ENCODE peak calls at places on chromosomes 4 and X, in seven cellular contexts. C is GM12892, L is K562, W is SK-N-SH, G is H1, H is HepG2, E is GM12878. M is an unnamed sample.
A peak's percentile ranks its signal among the peaks of the same experiment; 100 is the strongest.

GRCh38 chr4:113355550-113356371 is 306.3 kb downstream of the ANK2 start:
- DNase-seq in C (peak; percentile 16), L (no peak), W (no peak), G (no peak), H (no peak), E (peak; percentile 98), M (peak; percentile 17)

GRCh38 chr4:126265880-126266279 is 951.1 kb downstream of the FAT4 start:
- DNase-seq in C (no peak), L (no peak), W (no peak), G (no peak), H (no peak), E (no peak), M (no peak)

GRCh38 chrX:111854778-111855490 is 21.0 kb upstream of the TRPC5OS start:
- DNase-seq in C (no peak), L (peak; percentile 9), W (peak; percentile 4), G (no peak), H (no peak), E (no peak), M (no peak)

GRCh38 chr4:84091266-84091665 is 407.8 kb downstream of the NKX6-1 start:
- DNase-seq in C (no peak), L (no peak), W (no peak), G (no peak), H (no peak), E (no peak), M (no peak)

GRCh38 chr4:154916068-154916467 is 135.0 kb downstream of the RBM46 start:
- DNase-seq in C (no peak), L (no peak), W (no peak), G (no peak), H (no peak), E (no peak), M (no peak)

GRCh38 chr4:3836802-3837601 is 70.8 kb downstream of the ADRA2C start:
- DNase-seq in C (no peak), L (peak; percentile 89), W (no peak), G (peak; percentile 80), H (peak; percentile 99), E (no peak), M (no peak)

GRCh38 chr4:112140536-112140935 is 4.7 kb upstream of the FAM241A start:
- DNase-seq in C (no peak), L (no peak), W (no peak), G (no peak), H (peak; percentile 58), E (no peak), M (no peak)

GRCh38 chr4:183333983-183334382 is 11.8 kb upstream of the CLDN24 start:
- DNase-seq in C (no peak), L (no peak), W (no peak), G (no peak), H (peak; percentile 81), E (no peak), M (no peak)

GRCh38 chr4:177380730-177381287 is 61.4 kb downstream of the AGA start:
- DNase-seq in C (no peak), L (peak; percentile 17), W (peak; percentile 47), G (peak; percentile 72), H (peak; percentile 64), E (no peak), M (no peak)

GRCh38 chr4:159191989-159192388 is 89.1 kb downstream of the RAPGEF2 start:
- DNase-seq in C (no peak), L (peak; percentile 17), W (no peak), G (no peak), H (peak; percentile 65), E (no peak), M (no peak)

DNA sequence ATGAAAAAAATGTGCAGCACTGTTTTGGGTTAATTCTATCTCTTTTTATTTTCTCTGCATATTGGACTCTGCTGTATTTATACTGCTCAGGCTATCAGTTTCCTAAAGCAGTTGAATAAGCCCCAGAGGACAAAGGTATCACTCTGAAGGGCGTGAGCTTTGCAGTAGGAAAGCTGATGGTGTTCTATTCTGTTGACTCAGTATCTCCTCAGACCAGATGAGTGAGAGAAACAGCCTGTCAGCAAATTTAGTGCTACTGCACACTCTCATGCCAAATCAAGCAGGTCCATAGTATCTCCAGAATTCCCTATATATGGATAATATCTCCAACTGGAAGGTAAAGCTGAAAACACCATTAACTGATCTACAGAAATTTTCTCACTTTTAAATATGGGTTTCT is 132.3 kb upstream of the UGT8 start:
- DNase-seq in C (no peak), L (no peak), W (no peak), G (no peak), H (no peak), E (no peak), M (no peak)
- TF ChIP-seq TAF1 in C (no peak), L (no peak), W (no peak), G (no peak), H (no peak), E (no peak), M (no peak)

DNA sequence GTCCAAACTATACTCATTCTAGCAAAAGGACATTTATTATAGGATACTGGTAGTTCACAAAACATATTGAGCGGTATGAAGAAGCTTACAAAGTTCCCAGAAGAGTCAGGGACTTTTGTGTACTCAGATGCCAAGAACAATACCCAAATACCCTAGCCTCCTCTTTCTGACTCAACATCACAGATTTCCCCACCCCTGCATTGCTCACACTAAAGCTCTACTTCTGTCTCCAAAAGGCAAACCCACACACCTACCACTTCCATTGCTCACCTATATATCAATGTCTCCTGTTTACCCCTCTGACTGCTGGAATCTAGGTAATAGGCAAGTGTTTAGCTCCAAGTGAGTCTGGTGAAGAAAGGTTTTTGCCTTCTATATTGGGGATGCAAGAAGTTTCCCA is 100.7 kb upstream of the HCCS start:
- DNase-seq in C (no peak), L (no peak), W (no peak), G (no peak), H (no peak), E (no peak), M (no peak)
- TF ChIP-seq TAF1 in C (no peak), L (no peak), W (no peak), G (no peak), H (no peak), E (no peak), M (no peak)

GRCh38 chrX:38970074-38970473 is 168.8 kb downstream of the MID1IP1 start:
- DNase-seq in C (no peak), L (no peak), W (no peak), G (no peak), H (no peak), E (no peak), M (no peak)

GRCh38 chrX:38970845-38971244 is 169.6 kb downstream of the MID1IP1 start:
- DNase-seq in C (no peak), L (no peak), W (no peak), G (no peak), H (no peak), E (no peak), M (no peak)

GRCh38 chrX:38974542-38974941 is 173.3 kb downstream of the MID1IP1 start:
- DNase-seq in C (no peak), L (no peak), W (no peak), G (no peak), H (no peak), E (no peak), M (no peak)

GRCh38 chrX:38975368-38975767 is 174.1 kb downstream of the MID1IP1 start:
- DNase-seq in C (no peak), L (no peak), W (no peak), G (no peak), H (no peak), E (no peak), M (no peak)

DNA sequence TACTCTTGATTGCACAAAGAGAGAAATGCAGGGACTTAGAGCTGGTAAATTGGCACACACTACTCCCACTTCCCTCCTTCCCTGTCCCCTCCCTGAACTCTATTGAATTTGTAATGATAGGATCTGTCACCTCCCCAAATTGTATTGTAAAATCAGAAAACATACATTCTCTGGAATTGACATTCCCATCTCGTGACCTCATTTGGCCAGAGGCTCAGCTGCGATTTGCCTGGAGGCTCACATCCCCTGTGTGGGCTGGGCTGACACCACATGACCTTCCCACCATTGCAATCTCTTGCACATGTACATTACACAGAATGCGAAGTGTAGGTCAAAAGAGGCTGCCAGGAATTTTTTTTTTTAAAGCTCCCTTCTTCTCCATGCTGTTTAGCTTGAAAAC is 172.1 kb downstream of the MID1IP1 start:
- DNase-seq in C (no peak), L (no peak), W (no peak), G (no peak), H (no peak), E (no peak), M (no peak)
- TF ChIP-seq TAF1 in C (no peak), L (no peak), W (no peak), G (no peak), H (no peak), E (no peak), M (no peak)

GRCh38 chr4:147596976-147597375 is 20.2 kb upstream of the TMEM184C start:
- DNase-seq in C (no peak), L (no peak), W (no peak), G (no peak), H (no peak), E (no peak), M (no peak)
- TF ChIP-seq TAF1 in C (no peak), L (no peak), W (no peak), G (no peak), H (no peak), E (no peak), M (no peak)

DNA sequence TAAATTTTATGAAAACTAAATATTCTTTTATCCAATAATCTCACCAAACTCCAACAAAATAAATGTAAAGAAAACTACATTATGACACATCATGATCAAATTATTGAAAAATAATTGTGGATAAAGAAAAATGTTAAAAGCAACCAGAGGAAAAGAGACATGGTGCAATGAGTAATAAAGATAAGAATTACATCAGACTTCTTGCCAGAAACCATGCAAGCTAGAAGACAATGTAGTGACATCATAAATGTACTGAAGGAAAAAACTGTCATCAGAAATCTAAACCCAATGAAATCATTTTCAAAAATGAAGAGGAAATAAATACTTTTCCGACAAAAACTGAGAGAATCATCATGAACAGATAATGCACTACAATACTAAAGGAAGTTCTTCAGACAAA is 135.9 kb upstream of the EOLA2 start:
- DNase-seq in C (no peak), L (no peak), W (no peak), G (no peak), H (no peak), E (no peak), M (no peak)
- TF ChIP-seq TAF1 in C (no peak), L (no peak), W (no peak), G (no peak), H (no peak), E (no peak), M (no peak)

DNA sequence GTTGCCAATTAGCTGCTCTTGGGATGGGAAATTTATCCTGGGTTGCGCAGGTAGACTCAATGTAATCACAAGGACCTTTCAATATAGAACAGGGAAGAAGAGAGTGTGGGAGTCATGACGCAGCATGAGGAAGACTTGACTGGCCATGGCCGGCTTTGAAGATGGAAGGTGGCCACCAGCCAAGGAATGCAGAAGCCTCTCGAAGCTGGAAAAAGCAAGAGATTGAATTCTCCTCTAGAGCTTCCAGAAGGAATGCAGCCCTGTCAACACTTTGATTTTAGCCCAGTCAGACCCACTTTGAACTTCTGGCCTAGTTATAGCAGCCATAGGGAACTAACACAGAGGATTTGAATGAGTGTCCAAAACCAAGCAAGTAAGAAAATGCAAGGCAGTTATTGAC is 14.7 kb upstream of the SH3KBP1 start:
- DNase-seq in C (no peak), L (no peak), W (no peak), G (no peak), H (no peak), E (no peak), M (no peak)
- TF ChIP-seq TAF1 in C (no peak), L (no peak), W (no peak), G (no peak), H (no peak), E (no peak), M (no peak)

GRCh38 chr4:150962245-150962644 is 52.8 kb downstream of the LRBA start:
- DNase-seq in C (no peak), L (no peak), W (no peak), G (no peak), H (no peak), E (no peak), M (no peak)
- TF ChIP-seq TAF1 in C (no peak), L (no peak), W (no peak), G (no peak), H (no peak), E (no peak), M (no peak)

M was measured in GM12891.